ENCODE peak calls at places on chromosome 11, in six cellular contexts. L is stimulated activated CD4-positive, alpha-beta T cell treated with anti-CD3 and anti-CD28 coated beads, Interleukin-2, amount 100 ng/mL, for 48 hours; X is pulmonary artery endothelial cell; S is mucosa of descending colon; K is psoas muscle; J is brain microvascular endothelial cell. P is an unnamed sample.

GRCh38 chr11:45722144-45722543 is 56.7 kb upstream of the CHST1 start:
- DNase-seq in X (no peak), K (no peak), L (no peak), S (no peak), J (no peak), P (no peak)

GRCh38 chr11:115660072-115660805 is 156.0 kb upstream of the CADM1 start:
- DNase-seq in K (no peak), X (no peak), S (no peak), L (no peak), J (no peak), P (no peak)

GRCh38 chr11:63944987-63945386 is 6.2 kb downstream of the NAA40 start:
- DNase-seq in L (no peak), J (no peak), S (no peak), X (no peak), K (peak; percentile 91), P (no peak)

GRCh38 chr11:113023986-113024385 is 62.8 kb downstream of the NCAM1 start:
- DNase-seq in S (no peak), X (no peak), K (no peak), J (no peak), L (no peak), P (no peak)

GRCh38 chr11:4466168-4466891 is 16.1 kb upstream of the OR52K1 start:
- DNase-seq in L (no peak), X (no peak), S (no peak), J (no peak), K (no peak), P (no peak)

GRCh38 chr11:11391796-11392195 is 38.7 kb upstream of the CSNK2A3 start:
- DNase-seq in J (peak; percentile 70), K (no peak), X (peak; percentile 71), L (no peak), S (no peak), P (peak; percentile 32)

GRCh38 chr11:48900131-48900800 is 83.4 kb downstream of the TRIM51G start:
- DNase-seq in J (no peak), S (peak; percentile 44), K (no peak), L (no peak), X (no peak), P (no peak)

GRCh38 chr11:101407324-101407723 is 176.5 kb downstream of the TRPC6 start:
- DNase-seq in L (no peak), J (no peak), K (no peak), S (no peak), X (no peak), P (no peak)

GRCh38 chr11:126834573-126834972 is 166.0 kb downstream of the KIRREL3 start:
- DNase-seq in X (no peak), K (no peak), J (no peak), L (no peak), S (no peak), P (no peak)

GRCh38 chr11:119709638-119710346 is 19.2 kb downstream of the NECTIN1 start:
- DNase-seq in K (no peak), S (peak; percentile 40), J (peak; percentile 70), X (no peak), L (no peak), P (no peak)

GRCh38 chr11:46200537-46201281 is 76.8 kb upstream of the CREB3L1 start:
- DNase-seq in K (no peak), J (no peak), X (no peak), S (no peak), L (no peak), P (no peak)

GRCh38 chr11:69215784-69216415 is 60.2 kb downstream of the SMIM38 start:
- DNase-seq in L (no peak), K (no peak), X (no peak), J (no peak), S (no peak), P (no peak)

GRCh38 chr11:62505112-62505783 is 41.4 kb downstream of the AHNAK start:
- DNase-seq in L (no peak), S (peak; percentile 81), X (no peak), J (peak; percentile 16), K (peak; percentile 56), P (peak; percentile 32)

GRCh38 chr11:122727101-122727929 is 71.8 kb downstream of the UBASH3B start:
- DNase-seq in L (no peak), J (no peak), S (no peak), X (no peak), K (no peak), P (no peak)

GRCh38 chr11:70063555-70063954 is 14.6 kb upstream of the ANO1 start:
- DNase-seq in X (no peak), L (no peak), K (no peak), S (no peak), J (no peak), P (no peak)

GRCh38 chr11:69948256-69949141 is 129.3 kb upstream of the FGF3 start:
- DNase-seq in S (peak; percentile 70), L (no peak), J (peak; percentile 56), K (peak; percentile 21), X (no peak), P (no peak)

GRCh38 chr11:3920148-3920852 is 64.8 kb downstream of the STIM1 start:
- DNase-seq in K (peak; percentile 65), J (peak; percentile 42), X (no peak), L (peak; percentile 57), S (no peak), P (no peak)

GRCh38 chr11:36211735-36212430 is 77.3 kb downstream of the COMMD9 start:
- DNase-seq in S (no peak), L (no peak), K (no peak), X (no peak), J (no peak), P (no peak)

GRCh38 chr11:12842933-12843636 is 166.0 kb upstream of the RASSF10 start:
- DNase-seq in K (no peak), X (peak; percentile 91), S (no peak), L (no peak), J (no peak), P (no peak)

GRCh38 chr11:86515297-86516094 is 140.8 kb downstream of the CCDC81 start:
- DNase-seq in K (no peak), J (peak; percentile 46), X (peak; percentile 95), S (no peak), L (no peak), P (no peak)

GRCh38 chr11:1934326-1935155 is 12.6 kb upstream of the MRPL23 start:
- DNase-seq in J (no peak), S (peak; percentile 31), L (no peak), K (peak; percentile 45), X (no peak), P (no peak)

GRCh38 chr11:87239001-87239400 is 201.3 kb downstream of the TMEM135 start:
- DNase-seq in X (peak; percentile 41), J (no peak), S (no peak), L (no peak), K (no peak), P (no peak)

GRCh38 chr11:102377891-102378290 is 30.9 kb downstream of the BIRC2 start:
- DNase-seq in J (no peak), K (no peak), S (no peak), X (no peak), L (no peak), P (peak; percentile 88)

GRCh38 chr11:130414107-130415088 is 14.0 kb downstream of the ADAMTS8 start:
- DNase-seq in X (no peak), K (peak; percentile 27), L (no peak), J (no peak), S (no peak), P (no peak)

GRCh38 chr11:46380340-46381045 is 976 bp upstream of the MDK start:
- DNase-seq in X (no peak), J (no peak), S (peak; percentile 91), K (peak; percentile 77), L (peak; percentile 60), P (no peak)

GRCh38 chr11:14634813-14635212 is 8.8 kb upstream of the PDE3B start:
- DNase-seq in X (no peak), J (no peak), S (no peak), K (no peak), L (no peak), P (no peak)

GRCh38 chr11:1356007-1356435 is 33.7 kb upstream of the BRSK2 start:
- DNase-seq in J (no peak), L (no peak), K (peak; percentile 14), X (no peak), S (no peak), P (no peak)

GRCh38 chr11:125892071-125892470 is 4.6 kb downstream of the HYLS1 start:
- DNase-seq in X (no peak), K (no peak), L (no peak), S (no peak), J (no peak), P (no peak)